ENCODE peak calls at places on chromosome 22, in six cellular contexts. M is body of pancreas; Y is psoas muscle; T is neural crest cell; G is CD4-positive, alpha-beta T cell; I is heart right ventricle. E is an unnamed sample.

GRCh38 chr22:37232140-37232998 is 11.7 kb downstream of the RAC2 start:
- DNase-seq in M (no peak), Y (peak; percentile 16), T (no peak), G (no peak), I (no peak), E (no peak)

GRCh38 chr22:23278883-23279675 is 98.8 kb downstream of the BCR start:
- DNase-seq in M (peak; percentile 91), Y (no peak), T (no peak), G (no peak), I (peak; percentile 37), E (no peak)

GRCh38 chr22:23859201-23859600 is 1.5 kb downstream of the SLC2A11 start:
- DNase-seq in M (peak; percentile 67), Y (no peak), T (no peak), G (no peak), I (no peak), E (no peak)

GRCh38 chr22:28821452-28821851 is 21.1 kb upstream of the XBP1 start:
- DNase-seq in M (no peak), Y (no peak), T (no peak), G (no peak), I (no peak), E (no peak)

GRCh38 chr22:42473484-42474193 is 41.4 kb upstream of the NFAM1 start:
- DNase-seq in M (peak; percentile 14), Y (no peak), T (peak; percentile 13), G (no peak), I (peak; percentile 12), E (no peak)

GRCh38 chr22:44154431-44154942 is 26.2 kb upstream of the PARVG start:
- DNase-seq in M (no peak), Y (peak; percentile 4), T (no peak), G (no peak), I (no peak), E (no peak)

GRCh38 chr22:27573280-27573711 is 228.3 kb downstream of the MN1 start:
- DNase-seq in M (no peak), Y (no peak), T (no peak), G (no peak), I (no peak), E (no peak)

GRCh38 chr22:29272624-29273023 is 4.6 kb downstream of the EWSR1 start:
- DNase-seq in M (no peak), Y (no peak), T (no peak), G (no peak), I (no peak), E (no peak)

GRCh38 chr22:23182289-23183106 is 2.2 kb downstream of the BCR start:
- DNase-seq in M (peak; percentile 22), Y (no peak), T (no peak), G (no peak), I (no peak), E (no peak)

GRCh38 chr22:38729946-38730345 is 24.2 kb downstream of the GTPBP1 start:
- DNase-seq in M (no peak), Y (peak; percentile 28), T (no peak), G (no peak), I (no peak), E (no peak)

GRCh38 chr22:43126506-43127165 is 16.1 kb downstream of the BIK start:
- DNase-seq in M (peak; percentile 43), Y (no peak), T (no peak), G (no peak), I (no peak), E (no peak)

GRCh38 chr22:40721266-40721665 is 42.0 kb downstream of the MCHR1 start:
- DNase-seq in M (no peak), Y (peak; percentile 9), T (peak; percentile 32), G (no peak), I (no peak), E (no peak)

GRCh38 chr22:20153945-20154344 is 3.1 kb upstream of the CCDC188 start:
- DNase-seq in M (no peak), Y (no peak), T (no peak), G (no peak), I (no peak), E (no peak)

GRCh38 chr22:44127353-44127752 is 53.4 kb upstream of the PARVG start:
- DNase-seq in M (no peak), Y (peak; percentile 38), T (no peak), G (no peak), I (peak; percentile 41), E (no peak)

GRCh38 chr22:42769574-42770447 is 49.1 kb upstream of the A4GALT start:
- DNase-seq in M (peak; percentile 86), Y (peak; percentile 68), T (no peak), G (no peak), I (peak; percentile 61), E (no peak)

GRCh38 chr22:43789452-43789851 is 22.7 kb downstream of the EFCAB6 start:
- DNase-seq in M (peak; percentile 31), Y (no peak), T (no peak), G (no peak), I (peak; percentile 55), E (no peak)

GRCh38 chr22:41504397-41504796 is 35.5 kb downstream of the ACO2 start:
- DNase-seq in M (no peak), Y (peak; percentile 89), T (no peak), G (no peak), I (peak; percentile 55), E (no peak)

GRCh38 chr22:20109411-20110358 is 6.2 kb upstream of the RANBP1 start:
- DNase-seq in M (no peak), Y (peak; percentile 54), T (no peak), G (no peak), I (no peak), E (no peak)

GRCh38 chr22:27105142-27106025 is 448.0 kb downstream of the MIAT start:
- DNase-seq in M (peak; percentile 41), Y (peak; percentile 83), T (no peak), G (no peak), I (peak; percentile 66), E (no peak)

GRCh38 chr22:38554281-38554680 is 15.7 kb downstream of the DMC1 start:
- DNase-seq in M (no peak), Y (no peak), T (no peak), G (no peak), I (no peak), E (no peak)

GRCh38 chr22:37186228-37186996 is 1.6 kb downstream of the C1QTNF6 start:
- DNase-seq in M (no peak), Y (peak; percentile 39), T (no peak), G (no peak), I (no peak), E (no peak)

GRCh38 chr22:37197451-37198289 is 9.6 kb upstream of the C1QTNF6 start:
- DNase-seq in M (peak; percentile 84), Y (peak; percentile 84), T (no peak), G (no peak), I (no peak), E (no peak)

GRCh38 chr22:28051787-28052356 is 132.8 kb upstream of the PITPNB start:
- DNase-seq in M (peak; percentile 75), Y (peak; percentile 88), T (peak; percentile 85), G (no peak), I (peak; percentile 72), E (peak; percentile 61)

GRCh38 chr22:45997775-45998637 is 21.0 kb upstream of the WNT7B start:
- DNase-seq in M (no peak), Y (no peak), T (no peak), G (no peak), I (no peak), E (no peak)

GRCh38 chr22:46491936-46492335 is 45.5 kb downstream of the CELSR1 start:
- DNase-seq in M (no peak), Y (no peak), T (no peak), G (no peak), I (no peak), E (no peak)

GRCh38 chr22:17816649-17817048 is 42.4 kb upstream of the BID start:
- DNase-seq in M (no peak), Y (no peak), T (no peak), G (no peak), I (no peak), E (no peak)

GRCh38 chr22:38802671-38803121 is 8.8 kb upstream of the DNAL4 start:
- DNase-seq in M (peak; percentile 80), Y (peak; percentile 79), T (no peak), G (no peak), I (no peak), E (no peak)

GRCh38 chr22:25085930-25086901 is 113.4 kb upstream of the CRYBB3 start:
- DNase-seq in M (peak; percentile 30), Y (peak; percentile 65), T (no peak), G (no peak), I (peak; percentile 87), E (no peak)

GRCh38 chr22:46619830-46620501 is at the start of gene GRAMD4:
- DNase-seq in M (no peak), Y (peak; percentile 79), T (no peak), G (no peak), I (peak; percentile 74), E (no peak)

GRCh38 chr22:35394011-35394312 is 6.0 kb upstream of the MCM5 start:
- DNase-seq in M (no peak), Y (no peak), T (no peak), G (no peak), I (no peak), E (no peak)

GRCh38 chr22:36197601-36198146 is 3.9 kb downstream of the APOL4 start:
- DNase-seq in M (no peak), Y (no peak), T (peak; percentile 29), G (no peak), I (peak; percentile 50), E (no peak)

GRCh38 chr22:48889887-48890692 is 937.6 kb downstream of the BRD1 start:
- DNase-seq in M (no peak), Y (peak; percentile 16), T (no peak), G (peak; percentile 16), I (no peak), E (no peak)

GRCh38 chr22:46754110-46754799 is 8.2 kb upstream of the TBC1D22A start:
- DNase-seq in M (peak; percentile 98), Y (peak; percentile 97), T (no peak), G (no peak), I (peak; percentile 96), E (no peak)

GRCh38 chr22:46054091-46054877 is 77.3 kb upstream of the WNT7B start:
- DNase-seq in M (peak; percentile 67), Y (peak; percentile 87), T (no peak), G (peak; percentile 50), I (peak; percentile 86), E (no peak)

GRCh38 chr22:39628563-39629080 is 58.1 kb downstream of the CACNA1I start:
- DNase-seq in M (no peak), Y (no peak), T (no peak), G (no peak), I (no peak), E (no peak)

GRCh38 chr22:32517488-32517887 is 42.9 kb downstream of the FBXO7 start:
- DNase-seq in M (no peak), Y (no peak), T (no peak), G (no peak), I (no peak), E (no peak)
- TF ChIP-seq CTCF in M (no peak), Y (no peak), T (no peak), G (no peak), I (no peak), E (no peak)

GRCh38 chr22:47837703-47838102 is 1075.3 kb downstream of the TBC1D22A start:
- DNase-seq in M (no peak), Y (no peak), T (no peak), G (no peak), I (no peak), E (no peak)
- TF ChIP-seq CTCF in M (peak; percentile 24), Y (no peak), T (peak; percentile 53), G (no peak), I (no peak), E (peak; percentile 43)

GRCh38 chr22:33923660-33924246 is 3.5 kb upstream of the LARGE1 start:
- DNase-seq in M (peak; percentile 80), Y (no peak), T (peak; percentile 60), G (no peak), I (peak; percentile 74), E (peak; percentile 46)
- TF ChIP-seq CTCF in M (peak; percentile 68), Y (peak; percentile 85), T (peak; percentile 92), G (peak; percentile 31), I (peak; percentile 86), E (peak; percentile 90)

GRCh38 chr22:19103881-19104821 is 18.1 kb downstream of the DGCR2 start:
- DNase-seq in M (peak; percentile 93), Y (peak; percentile 75), T (no peak), G (no peak), I (no peak), E (no peak)
- TF ChIP-seq CTCF in M (no peak), Y (no peak), T (no peak), G (no peak), I (no peak), E (no peak)

E was measured in progenitor cell of endocrine pancreas.